ENCODE peak calls at places on chromosomes 4 and X, in six cellular contexts. N is neural crest cell, T is GM20000, G is Caco-2, F is GM13977, A is A549. V is an unnamed sample.

GRCh38 chrX:29952016-29952415 is 263.3 kb upstream of the MAGEB2 start:
- DNase-seq in N (no peak), T (no peak), G (no peak), F (no peak), A (no peak), V (no peak)

GRCh38 chr4:85094735-85095134 is 128.2 kb upstream of the WDFY3 start:
- DNase-seq in N (no peak), T (no peak), G (no peak), F (no peak), A (no peak), V (no peak)

GRCh38 chr4:83197555-83198235 is 83.2 kb upstream of the PLAC8 start:
- DNase-seq in N (no peak), T (no peak), G (no peak), F (no peak), A (no peak), V (no peak)

GRCh38 chr4:79823148-79823763 is 249.8 kb downstream of the ANTXR2 start:
- DNase-seq in N (no peak), T (no peak), G (no peak), F (no peak), A (no peak), V (peak)

GRCh38 chr4:145709336-145709735 is 29.4 kb downstream of the C4orf51 start:
- DNase-seq in N (no peak), T (no peak), G (no peak), F (no peak), A (no peak), V (no peak)

GRCh38 chrX:128728943-128729342 is 676.7 kb upstream of the ACTRT1 start:
- DNase-seq in N (no peak), T (no peak), G (no peak), F (no peak), A (no peak), V (no peak)

GRCh38 chr4:3067473-3068001 is 6.8 kb downstream of the HTT-AS start:
- DNase-seq in N (no peak), T (no peak), G (no peak), F (no peak), A (no peak), V (no peak)

GRCh38 chr4:113349400-113349799 is 299.9 kb downstream of the ANK2 start:
- DNase-seq in N (no peak), T (no peak), G (no peak), F (no peak), A (no peak), V (no peak)

GRCh38 chr4:145203400-145203799 is 23.0 kb upstream of the OTUD4 start:
- DNase-seq in N (no peak), T (no peak), G (no peak), F (no peak), A (no peak), V (no peak)

GRCh38 chrX:29947225-29947624 is 268.1 kb upstream of the MAGEB2 start:
- DNase-seq in N (no peak), T (no peak), G (no peak), F (no peak), A (no peak), V (peak)

GRCh38 chr4:147596377-147596776 is 20.8 kb upstream of the TMEM184C start:
- DNase-seq in N (no peak), T (peak), G (no peak), F (peak), A (no peak), V (peak)

GRCh38 chrX:14899607-14900006 is 26.4 kb downstream of the MOSPD2 start:
- DNase-seq in N (no peak), T (peak), G (no peak), F (no peak), A (peak), V (peak)

GRCh38 chrX:153687121-153688039 is at the start of gene SLC6A8:
- DNase-seq in N (peak), T (peak), G (peak), F (peak), A (peak), V (peak)

GRCh38 chr4:2257361-2258001 is 4.4 kb downstream of the MXD4 start:
- DNase-seq in N (no peak), T (no peak), G (peak), F (no peak), A (no peak), V (no peak)

GRCh38 chr4:74279716-74280115 is 28.6 kb upstream of the EPGN start:
- DNase-seq in N (no peak), T (no peak), G (no peak), F (no peak), A (no peak), V (no peak)

GRCh38 chr4:74283614-74284013 is 24.7 kb upstream of the EPGN start:
- DNase-seq in N (no peak), T (no peak), G (no peak), F (no peak), A (peak), V (peak)

GRCh38 chr4:74287791-74288190 is 20.5 kb upstream of the EPGN start:
- DNase-seq in N (no peak), T (no peak), G (no peak), F (no peak), A (no peak), V (no peak)

GRCh38 chr4:74287164-74287563 is 21.1 kb upstream of the EPGN start:
- DNase-seq in N (no peak), T (no peak), G (no peak), F (no peak), A (no peak), V (no peak)

GRCh38 chr4:74284074-74284473 is 24.2 kb upstream of the EPGN start:
- DNase-seq in N (no peak), T (no peak), G (no peak), F (no peak), A (no peak), V (peak)
- TF ChIP-seq CTCF in N (no peak), T (no peak), G (no peak), F (no peak), A (no peak), V (no peak)

GRCh38 chr4:177108708-177109107 is 201.0 kb upstream of the NEIL3 start:
- DNase-seq in N (no peak), T (no peak), G (no peak), F (no peak), A (no peak), V (peak)
- TF ChIP-seq CTCF in N (no peak), T (no peak), G (no peak), F (peak), A (no peak), V (peak)

GRCh38 chr4:16250665-16251365 is 24.5 kb upstream of the TAPT1 start:
- DNase-seq in N (no peak), T (no peak), G (peak), F (no peak), A (peak), V (peak)
- TF ChIP-seq CTCF in N (no peak), T (no peak), G (no peak), F (no peak), A (no peak), V (no peak)

GRCh38 chr4:107645604-107646003 is 74.4 kb downstream of the PAPSS1 start:
- DNase-seq in N (no peak), T (no peak), G (no peak), F (no peak), A (no peak), V (no peak)

GRCh38 chr4:107643021-107643420 is 77.0 kb downstream of the PAPSS1 start:
- DNase-seq in N (no peak), T (no peak), G (no peak), F (no peak), A (no peak), V (no peak)

GRCh38 chr4:107647591-107647990 is 72.4 kb downstream of the PAPSS1 start:
- DNase-seq in N (no peak), T (no peak), G (no peak), F (no peak), A (no peak), V (no peak)

GRCh38 chr4:107648178-107648991 is 71.6 kb downstream of the PAPSS1 start:
- DNase-seq in N (no peak), T (no peak), G (no peak), F (no peak), A (no peak), V (no peak)
- TF ChIP-seq CTCF in N (no peak), T (no peak), G (no peak), F (no peak), A (no peak), V (no peak)

DNA sequence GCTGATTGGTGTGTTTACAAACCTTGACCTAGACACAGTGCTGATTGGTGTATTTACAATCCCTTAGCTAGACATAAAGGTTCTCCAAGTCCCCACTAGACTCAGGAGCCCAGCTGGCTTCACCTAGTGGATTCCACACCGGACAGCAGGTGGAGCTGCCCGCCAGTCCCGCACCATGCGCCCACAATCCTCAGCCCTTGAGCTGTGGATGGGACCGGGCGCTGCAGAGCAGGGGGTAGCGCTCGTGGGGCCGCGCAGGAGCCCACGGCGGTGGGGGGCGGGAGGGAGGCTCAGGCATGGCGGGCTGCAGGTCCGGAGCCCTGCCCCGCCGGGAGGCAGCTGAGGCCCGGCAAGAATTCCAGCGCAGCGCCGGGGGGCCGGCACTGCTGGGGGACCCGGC is 30.7 kb downstream of the MEPE start:
- DNase-seq in N (no peak), T (no peak), G (no peak), F (no peak), A (no peak), V (no peak)
- TF ChIP-seq CTCF in N (no peak), T (no peak), G (no peak), F (no peak), A (no peak), V (no peak)

GRCh38 chrX:145396612-145397011 is 149.3 kb downstream of the SPANXN1 start:
- DNase-seq in N (no peak), T (no peak), G (no peak), F (no peak), A (no peak), V (no peak)

GRCh38 chrX:145394344-145394743 is 147.0 kb downstream of the SPANXN1 start:
- DNase-seq in N (no peak), T (no peak), G (no peak), F (no peak), A (no peak), V (no peak)

DNA sequence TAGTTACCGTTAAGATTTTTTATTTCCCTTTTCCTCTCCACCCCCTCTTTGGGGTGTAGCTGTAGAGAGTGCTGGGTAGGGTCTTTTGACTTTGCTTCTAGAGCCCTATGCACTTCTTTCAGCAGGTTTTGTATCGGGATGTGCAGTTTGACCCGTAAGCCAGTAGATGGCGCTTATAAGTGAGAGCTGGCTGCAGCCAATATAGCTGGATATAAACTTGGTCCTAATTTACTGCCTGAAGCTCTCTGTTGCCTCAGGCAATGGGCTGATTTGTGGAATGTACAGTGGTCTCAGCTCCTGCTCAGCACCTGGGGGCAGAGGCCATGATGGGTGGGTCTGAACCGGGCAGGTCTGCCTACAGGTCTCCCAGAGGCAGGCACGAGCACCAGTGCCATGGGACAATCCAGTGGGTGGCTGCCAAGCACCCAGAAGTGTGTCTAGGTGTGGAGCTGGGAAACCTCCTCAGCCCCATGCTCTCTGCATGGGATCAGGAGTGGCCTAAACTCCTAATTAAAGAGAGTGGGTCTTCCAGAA is 146.5 kb downstream of the SPANXN1 start:
- DNase-seq in N (no peak), T (no peak), G (no peak), F (peak), A (no peak), V (no peak)
- TF ChIP-seq CTCF in N (peak), T (no peak), G (no peak), F (peak), A (no peak), V (peak)

DNA sequence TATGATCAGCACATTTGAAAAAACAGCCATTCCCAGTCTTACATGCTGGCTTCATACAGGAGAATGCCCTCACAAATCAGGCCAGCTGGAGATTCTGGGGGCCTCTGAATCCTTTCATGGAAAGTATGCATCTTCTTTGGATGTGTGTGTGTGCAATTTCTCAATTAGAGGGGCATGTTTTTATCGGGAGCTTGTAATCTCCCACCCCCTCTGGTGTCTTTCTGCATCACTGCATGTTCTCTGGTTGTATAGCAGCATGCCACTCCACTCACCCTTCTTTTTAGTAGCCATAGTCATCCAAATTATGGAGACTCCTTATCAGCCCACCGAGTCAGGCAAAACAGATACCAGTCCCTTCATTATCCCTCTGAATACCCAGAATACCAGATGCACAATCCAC is 282.2 kb upstream of the SLIT2 start:
- DNase-seq in N (no peak), T (no peak), G (no peak), F (no peak), A (no peak), V (no peak)
- TF ChIP-seq CTCF in N (no peak), T (no peak), G (no peak), F (no peak), A (no peak), V (peak)

V was measured in HFFc6.